ENCODE peak calls at places on chromosomes 11 and 22, in six cellular contexts. One of them, this sample, is unnamed. For H3K27me3 and H3K4me1, the result is how much of the 10 kb centered on the place peaks cover.

GRCh38 chr11:69493931-69494821 is 12.7 kb downstream of the LINC01488 start:
- DNase-seq in DND-41: no peak
- DNase-seq in heart right ventricle: no peak
- DNase-seq in MM.1S: no peak
- DNase-seq in lower lobe of right lung: peak
- DNase-seq in left ventricle myocardium inferior: peak
- DNase-seq in this sample: peak

GRCh38 chr11:110349109-110349996 is 52.9 kb upstream of the RDX start:
- DNase-seq in DND-41: no peak
- DNase-seq in heart right ventricle: no peak
- DNase-seq in MM.1S: peak
- DNase-seq in lower lobe of right lung: no peak
- DNase-seq in left ventricle myocardium inferior: no peak
- DNase-seq in this sample: no peak

GRCh38 chr22:38835888-38836301 is 7.9 kb downstream of the NPTXR start:
- DNase-seq in DND-41: no peak
- DNase-seq in heart right ventricle: no peak
- DNase-seq in MM.1S: no peak
- DNase-seq in lower lobe of right lung: no peak
- DNase-seq in left ventricle myocardium inferior: no peak
- DNase-seq in this sample: no peak

GRCh38 chr11:96341237-96342130 is 1.5 kb downstream of the MAML2 start:
- DNase-seq in DND-41: peak
- DNase-seq in heart right ventricle: peak
- DNase-seq in MM.1S: peak
- DNase-seq in lower lobe of right lung: peak
- DNase-seq in left ventricle myocardium inferior: peak
- DNase-seq in this sample: peak

GRCh38 chr22:38218661-38219331 is 17.0 kb downstream of the MAFF start:
- DNase-seq in DND-41: no peak
- DNase-seq in heart right ventricle: peak
- DNase-seq in MM.1S: peak
- DNase-seq in lower lobe of right lung: peak
- DNase-seq in left ventricle myocardium inferior: peak
- DNase-seq in this sample: no peak

GRCh38 chr11:72864692-72865655 is 50.8 kb downstream of the ATG16L2 start:
- DNase-seq in DND-41: no peak
- DNase-seq in heart right ventricle: no peak
- DNase-seq in MM.1S: no peak
- DNase-seq in lower lobe of right lung: no peak
- DNase-seq in left ventricle myocardium inferior: peak
- DNase-seq in this sample: no peak

GRCh38 chr22:29842740-29843139 is 4.7 kb upstream of the ASCC2 start:
- DNase-seq in DND-41: no peak
- DNase-seq in heart right ventricle: no peak
- DNase-seq in MM.1S: no peak
- DNase-seq in lower lobe of right lung: no peak
- DNase-seq in left ventricle myocardium inferior: no peak
- DNase-seq in this sample: no peak

GRCh38 chr11:20065040-20065805 is 95.1 kb downstream of the DBX1 start:
- DNase-seq in DND-41: no peak
- DNase-seq in heart right ventricle: no peak
- DNase-seq in MM.1S: no peak
- DNase-seq in lower lobe of right lung: no peak
- DNase-seq in left ventricle myocardium inferior: no peak
- DNase-seq in this sample: no peak

GRCh38 chr11:116507849-116508695 is 264.7 kb downstream of the BUD13 start:
- DNase-seq in DND-41: no peak
- DNase-seq in heart right ventricle: no peak
- DNase-seq in MM.1S: no peak
- DNase-seq in lower lobe of right lung: no peak
- DNase-seq in left ventricle myocardium inferior: no peak
- DNase-seq in this sample: no peak

GRCh38 chr11:118895093-118896039 is 11.7 kb downstream of the CXCR5 start:
- DNase-seq in DND-41: peak
- DNase-seq in heart right ventricle: no peak
- DNase-seq in MM.1S: no peak
- DNase-seq in lower lobe of right lung: no peak
- DNase-seq in left ventricle myocardium inferior: no peak
- DNase-seq in this sample: peak

GRCh38 chr11:70699294-70700221 is 301.2 kb downstream of the CTTN start:
- DNase-seq in DND-41: no peak
- DNase-seq in heart right ventricle: no peak
- DNase-seq in MM.1S: no peak
- DNase-seq in lower lobe of right lung: no peak
- DNase-seq in left ventricle myocardium inferior: no peak
- DNase-seq in this sample: no peak

GRCh38 chr11:6736495-6737121 is 35.2 kb downstream of the OR2AG2 start:
- DNase-seq in DND-41: peak
- DNase-seq in heart right ventricle: no peak
- DNase-seq in MM.1S: no peak
- DNase-seq in lower lobe of right lung: no peak
- DNase-seq in left ventricle myocardium inferior: no peak
- DNase-seq in this sample: no peak

GRCh38 chr11:82895437-82896091 is 4.7 kb downstream of the PRCP start:
- DNase-seq in DND-41: no peak
- DNase-seq in heart right ventricle: no peak
- DNase-seq in MM.1S: no peak
- DNase-seq in lower lobe of right lung: no peak
- DNase-seq in left ventricle myocardium inferior: no peak
- DNase-seq in this sample: no peak

GRCh38 chr11:122836916-122837315 is 1.4 kb upstream of the CRTAM start:
- DNase-seq in DND-41: no peak
- DNase-seq in heart right ventricle: no peak
- DNase-seq in MM.1S: no peak
- DNase-seq in lower lobe of right lung: no peak
- DNase-seq in left ventricle myocardium inferior: no peak
- DNase-seq in this sample: no peak

GRCh38 chr11:111623527-111624030 is 21.3 kb downstream of the SIK2 start:
- DNase-seq in DND-41: no peak
- DNase-seq in heart right ventricle: no peak
- DNase-seq in MM.1S: no peak
- DNase-seq in lower lobe of right lung: no peak
- DNase-seq in left ventricle myocardium inferior: no peak
- DNase-seq in this sample: no peak

GRCh38 chr11:69361048-69361447 is 67.1 kb downstream of the MYEOV start:
- DNase-seq in DND-41: no peak
- DNase-seq in heart right ventricle: no peak
- DNase-seq in MM.1S: no peak
- DNase-seq in lower lobe of right lung: peak
- DNase-seq in left ventricle myocardium inferior: no peak
- DNase-seq in this sample: no peak

GRCh38 chr22:27906241-27906640 is 12.8 kb downstream of the PITPNB start:
- DNase-seq in DND-41: no peak
- DNase-seq in heart right ventricle: no peak
- DNase-seq in MM.1S: no peak
- DNase-seq in lower lobe of right lung: no peak
- DNase-seq in left ventricle myocardium inferior: no peak
- DNase-seq in this sample: no peak

GRCh38 chr11:65907878-65908277 is 7.7 kb upstream of the FOSL1 start:
- DNase-seq in DND-41: no peak
- DNase-seq in heart right ventricle: no peak
- DNase-seq in MM.1S: no peak
- DNase-seq in lower lobe of right lung: no peak
- DNase-seq in left ventricle myocardium inferior: no peak
- DNase-seq in this sample: no peak
- H3K27me3 ChIP-seq in DND-41: under half
- H3K27me3 ChIP-seq in heart right ventricle: under half
- H3K27me3 ChIP-seq in MM.1S: under half
- H3K27me3 ChIP-seq in lower lobe of right lung: under half
- H3K27me3 ChIP-seq in left ventricle myocardium inferior: under half
- H3K27me3 ChIP-seq in this sample: under half

GRCh38 chr11:130897262-130898182 is 18.8 kb downstream of the SNX19 start:
- DNase-seq in DND-41: no peak
- DNase-seq in heart right ventricle: peak
- DNase-seq in MM.1S: no peak
- DNase-seq in lower lobe of right lung: peak
- DNase-seq in left ventricle myocardium inferior: peak
- DNase-seq in this sample: no peak
- H3K4me3 ChIP-seq in DND-41: no peak
- H3K4me3 ChIP-seq in heart right ventricle: no peak
- H3K4me3 ChIP-seq in MM.1S: no peak
- H3K4me3 ChIP-seq in lower lobe of right lung: peak
- H3K4me3 ChIP-seq in left ventricle myocardium inferior: peak
- H3K4me3 ChIP-seq in this sample: no peak

GRCh38 chr11:35334385-35335090 is 84.8 kb downstream of the SLC1A2 start:
- DNase-seq in DND-41: no peak
- DNase-seq in heart right ventricle: no peak
- DNase-seq in MM.1S: no peak
- DNase-seq in lower lobe of right lung: no peak
- DNase-seq in left ventricle myocardium inferior: no peak
- DNase-seq in this sample: peak
- H3K4me1 ChIP-seq in DND-41: under half
- H3K4me1 ChIP-seq in heart right ventricle: under half
- H3K4me1 ChIP-seq in MM.1S: under half
- H3K4me1 ChIP-seq in lower lobe of right lung: under half
- H3K4me1 ChIP-seq in left ventricle myocardium inferior: under half
- H3K4me1 ChIP-seq in this sample: under half

GRCh38 chr11:2927851-2928604 is 1.2 kb downstream of the PHLDA2 start:
- DNase-seq in DND-41: no peak
- DNase-seq in heart right ventricle: no peak
- DNase-seq in MM.1S: no peak
- DNase-seq in lower lobe of right lung: peak
- DNase-seq in left ventricle myocardium inferior: peak
- DNase-seq in this sample: no peak
- H3K27me3 ChIP-seq in DND-41: under half
- H3K27me3 ChIP-seq in heart right ventricle: under half
- H3K27me3 ChIP-seq in MM.1S: half or more
- H3K27me3 ChIP-seq in lower lobe of right lung: under half
- H3K27me3 ChIP-seq in left ventricle myocardium inferior: half or more
- H3K27me3 ChIP-seq in this sample: under half

DNA sequence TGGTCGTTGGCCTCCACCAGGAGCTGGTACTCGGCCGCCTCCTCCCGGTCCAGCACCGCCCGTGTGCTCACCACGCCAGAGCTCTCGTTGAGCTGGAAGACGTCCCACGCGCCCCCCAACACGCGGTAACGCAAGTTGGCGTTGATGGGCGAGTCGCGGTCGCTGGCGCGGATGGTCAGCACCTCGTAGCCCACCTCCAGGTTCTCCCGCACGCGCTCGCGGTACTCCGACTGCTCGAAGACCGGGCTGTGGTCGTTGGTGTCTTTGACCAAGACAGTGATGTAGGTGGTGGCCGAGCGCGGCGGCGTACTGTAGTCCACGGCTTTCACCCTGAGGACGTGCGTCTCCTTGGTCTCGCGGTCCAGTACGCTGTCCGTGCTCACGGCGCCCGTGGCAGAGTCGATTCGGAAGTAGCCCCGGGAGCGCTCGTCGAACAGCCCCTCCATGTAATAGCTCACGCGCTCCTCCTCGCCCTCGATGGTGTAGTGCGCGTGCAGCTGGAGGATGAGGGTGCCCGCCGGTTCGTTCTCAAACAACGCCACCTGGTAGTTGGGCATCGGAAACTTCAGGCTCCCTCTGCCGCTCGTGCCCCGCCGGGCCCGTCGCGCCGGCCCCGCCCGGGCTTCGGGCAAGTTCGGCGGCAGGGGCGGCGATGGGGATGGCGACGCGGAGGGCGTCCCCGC is 1.4 kb downstream of the CELSR1 start:
- DNase-seq in DND-41: no peak
- DNase-seq in heart right ventricle: no peak
- DNase-seq in MM.1S: no peak
- DNase-seq in lower lobe of right lung: no peak
- DNase-seq in left ventricle myocardium inferior: peak
- DNase-seq in this sample: no peak
- H3K4me3 ChIP-seq in DND-41: no peak
- H3K4me3 ChIP-seq in heart right ventricle: no peak
- H3K4me3 ChIP-seq in MM.1S: no peak
- H3K4me3 ChIP-seq in lower lobe of right lung: peak
- H3K4me3 ChIP-seq in left ventricle myocardium inferior: peak
- H3K4me3 ChIP-seq in this sample: no peak

This sample was measured in CD8-positive, alpha-beta memory T cell.